ENCODE peak calls at places on chromosome 1, in six cellular contexts. V, F, U, Y, R and K are unnamed samples.

GRCh38 chr1:240244968-240245628 is 153.4 kb downstream of the FMN2 start:
- DNase-seq in R (no peak), F (no peak), Y (no peak), V (no peak), U (no peak), K (peak)

GRCh38 chr1:33296824-33297223 is 24.1 kb downstream of the A3GALT2 start:
- DNase-seq in V (no peak), U (no peak), Y (no peak), F (no peak), R (no peak), K (no peak)

GRCh38 chr1:4631321-4631720 is 23.1 kb upstream of the AJAP1 start:
- DNase-seq in U (no peak), R (no peak), V (no peak), Y (no peak), F (no peak), K (no peak)

GRCh38 chr1:38005195-38006007 is at the start of gene FHL3:
- DNase-seq in Y (peak), V (peak), F (no peak), R (peak), U (no peak), K (no peak)

GRCh38 chr1:41662061-41662655 is 177.7 kb upstream of the EDN2 start:
- DNase-seq in U (no peak), V (peak), Y (peak), R (peak), F (no peak), K (peak)

GRCh38 chr1:28437260-28437923 is 67.9 kb downstream of the PHACTR4 start:
- DNase-seq in F (no peak), U (no peak), R (no peak), Y (peak), V (no peak), K (no peak)

GRCh38 chr1:67372136-67372535 is 58.1 kb downstream of the SERBP1 start:
- DNase-seq in U (no peak), V (no peak), F (peak), Y (no peak), R (no peak), K (no peak)

GRCh38 chr1:40915581-40915980 is 53.4 kb upstream of the CITED4 start:
- DNase-seq in Y (no peak), R (no peak), V (no peak), U (no peak), F (no peak), K (no peak)

GRCh38 chr1:118012725-118013124 is 83.2 kb downstream of the WDR3 start:
- DNase-seq in Y (no peak), V (no peak), U (no peak), F (no peak), R (no peak), K (no peak)

GRCh38 chr1:230113605-230114241 is 46.7 kb downstream of the GALNT2 start:
- DNase-seq in R (no peak), U (no peak), F (no peak), Y (no peak), V (no peak), K (peak)

GRCh38 chr1:30606166-30606565 is 117.2 kb downstream of the MATN1 start:
- DNase-seq in V (no peak), F (no peak), Y (no peak), U (no peak), R (no peak), K (no peak)

GRCh38 chr1:180636138-180636537 is 4.3 kb downstream of the XPR1 start:
- DNase-seq in V (no peak), U (no peak), Y (no peak), F (no peak), R (no peak), K (no peak)
- TF ChIP-seq CTCF in V (no peak), U (peak), Y (no peak), F (peak), R (no peak), K (peak)

GRCh38 chr1:205680073-205680851 is at the start of gene SLC45A3:
- DNase-seq in F (peak), U (peak), R (no peak), Y (peak), V (peak), K (no peak)
- H3K4me3 ChIP-seq in F (peak), U (peak), R (peak), Y (peak), V (peak), K (peak)

DNA sequence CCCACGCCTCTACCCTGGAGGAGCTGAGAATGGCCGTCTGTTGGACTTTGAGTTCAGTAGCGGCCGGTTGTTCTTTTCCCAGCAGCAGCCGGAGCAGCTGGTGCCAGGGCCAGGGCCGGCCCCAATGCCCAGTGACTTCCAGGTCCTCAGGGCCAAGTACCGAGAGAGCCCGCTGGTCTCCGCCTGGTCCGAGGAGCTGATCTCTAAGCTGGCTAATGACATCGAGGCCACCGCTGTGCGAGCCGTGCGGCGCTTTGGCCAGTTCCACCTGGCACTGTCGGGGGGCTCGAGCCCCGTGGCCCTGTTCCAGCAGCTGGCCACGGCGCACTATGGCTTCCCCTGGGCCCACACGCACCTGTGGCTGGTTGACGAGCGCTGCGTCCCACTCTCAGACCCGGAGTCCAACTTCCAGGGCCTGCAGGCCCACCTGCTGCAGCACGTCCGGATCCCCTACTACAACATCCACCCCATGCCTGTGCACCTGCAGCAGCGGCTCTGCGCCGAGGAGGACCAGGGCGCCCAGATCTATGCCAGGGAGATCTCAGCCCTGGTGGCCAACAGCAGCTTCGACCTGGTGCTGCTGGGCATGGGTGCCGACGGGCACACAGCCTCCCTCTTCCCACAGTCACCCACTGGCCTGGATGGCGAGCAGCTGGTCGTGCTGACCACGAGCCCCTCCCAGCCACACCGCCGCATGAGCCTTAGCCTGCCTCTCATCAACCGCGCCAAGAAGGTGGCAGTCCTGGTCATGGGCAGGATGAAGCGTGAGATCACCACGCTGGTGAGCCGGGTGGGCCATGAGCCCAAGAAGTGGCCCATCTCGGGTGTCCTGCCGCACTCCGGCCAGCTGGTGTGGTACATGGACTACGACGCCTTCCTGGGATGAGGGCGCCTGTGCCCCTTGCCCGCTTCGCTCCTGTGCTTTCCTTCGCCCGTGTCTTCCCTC is 28.4 kb upstream of the SPSB1 start:
- DNase-seq in R (no peak), V (no peak), Y (no peak), U (no peak), F (no peak), K (no peak)
- H3K27ac ChIP-seq in R (no peak), V (no peak), Y (no peak), U (no peak), F (no peak), K (no peak)

GRCh38 chr1:200731654-200732332 is 6.9 kb upstream of the CAMSAP2 start:
- DNase-seq in Y (no peak), R (no peak), F (no peak), U (no peak), V (no peak), K (no peak)
- TF ChIP-seq CTCF in Y (no peak), R (no peak), F (no peak), U (no peak), V (no peak), K (no peak)